ENCODE peak calls at places on chromosomes 16 and 17, in five cellular contexts. Z, F, P, V and W are unnamed samples.
A peak's percentile ranks its signal among the peaks of the same experiment; 100 is the strongest.

GRCh38 chr17:30379303-30380105 is 777 bp downstream of the CPD start:
- DNase-seq in P (peak; percentile 70), V (peak; percentile 8), Z (no peak), F (peak; percentile 15), W (no peak)

GRCh38 chr16:55012793-55013192 is 82.1 kb downstream of the IRX5 start:
- DNase-seq in Z (no peak), P (no peak), F (no peak), V (no peak), W (no peak)

GRCh38 chr17:66834919-66835454 is at the start of gene CACNG5:
- DNase-seq in Z (no peak), F (no peak), V (no peak), P (no peak), W (no peak)

GRCh38 chr16:20938426-20938825 is 37.9 kb downstream of the LYRM1 start:
- DNase-seq in F (peak; percentile 63), P (no peak), V (peak; percentile 9), Z (no peak), W (no peak)

GRCh38 chr17:2481760-2482159 is 29.9 kb downstream of the METTL16 start:
- DNase-seq in F (no peak), P (no peak), V (no peak), Z (no peak), W (no peak)

GRCh38 chr16:78961464-78961863 is 639.1 kb downstream of the MAF start:
- DNase-seq in Z (no peak), V (no peak), F (no peak), P (no peak), W (no peak)

GRCh38 chr17:82769041-82769440 is 17.2 kb downstream of the TBCD start:
- DNase-seq in F (no peak), V (no peak), P (no peak), Z (no peak), W (no peak)

GRCh38 chr16:31508706-31509523 is 724 bp upstream of the RUSF1 start:
- DNase-seq in V (peak; percentile 17), P (no peak), Z (no peak), F (peak; percentile 69), W (no peak)

GRCh38 chr17:61551255-61551742 is 39.7 kb downstream of the NACA2 start:
- DNase-seq in F (peak; percentile 65), V (peak; percentile 44), Z (peak; percentile 23), P (no peak), W (no peak)

GRCh38 chr17:64097196-64097936 is 32.6 kb downstream of the ERN1 start:
- DNase-seq in Z (peak; percentile 90), P (no peak), F (peak; percentile 81), V (peak; percentile 98), W (no peak)

GRCh38 chr17:77449373-77449907 is 308.7 kb downstream of the SEC14L1 start:
- DNase-seq in P (no peak), F (peak; percentile 36), V (no peak), Z (no peak), W (no peak)

GRCh38 chr17:49101054-49101534 is 31.5 kb upstream of the B4GALNT2 start:
- DNase-seq in V (no peak), F (peak; percentile 66), Z (no peak), P (no peak), W (no peak)

GRCh38 chr17:5584971-5585794 is 874 bp upstream of the NLRP1 start:
- DNase-seq in P (no peak), F (peak; percentile 94), Z (no peak), V (peak; percentile 13), W (no peak)

GRCh38 chr16:683396-684066 is 603 bp downstream of the JMJD8 start:
- DNase-seq in Z (no peak), V (no peak), F (no peak), P (no peak), W (no peak)

GRCh38 chr16:85835956-85836705 is 36.6 kb downstream of the COX4I1 start:
- DNase-seq in V (no peak), F (no peak), P (no peak), Z (no peak), W (no peak)